ENCODE peak calls at places on chromosomes 11 and 22, in six cellular contexts. One of them, this sample, is unnamed.

GRCh38 chr11:43567396-43567975 is 113.1 kb upstream of the HSD17B12 start:
- DNase-seq in amygdala: no peak
- DNase-seq in T follicular helper cell: no peak
- DNase-seq in NCI-H1105 treated with DMSO at 0.1 percent for 48 hours: peak; percentile 70
- DNase-seq in NCI-H526: peak; percentile 35
- DNase-seq in SJSA1: no peak
- DNase-seq in this sample: no peak

GRCh38 chr11:8832571-8833260 is 78.3 kb upstream of the AKIP1 start:
- DNase-seq in NCI-H526: peak; percentile 55
- DNase-seq in NCI-H1105 treated with DMSO at 0.1 percent for 48 hours: no peak
- DNase-seq in T follicular helper cell: no peak
- DNase-seq in SJSA1: peak; percentile 70
- DNase-seq in amygdala: no peak
- DNase-seq in this sample: no peak

GRCh38 chr22:19891350-19892248 is 36.9 kb upstream of the GNB1L start:
- DNase-seq in NCI-H526: no peak
- DNase-seq in T follicular helper cell: peak; percentile 82
- DNase-seq in SJSA1: peak; percentile 75
- DNase-seq in NCI-H1105 treated with DMSO at 0.1 percent for 48 hours: peak; percentile 85
- DNase-seq in amygdala: no peak
- DNase-seq in this sample: peak; percentile 68

GRCh38 chr11:92087916-92088537 is 136.6 kb upstream of the FAT3 start:
- DNase-seq in T follicular helper cell: no peak
- DNase-seq in SJSA1: no peak
- DNase-seq in NCI-H526: no peak
- DNase-seq in amygdala: peak; percentile 6
- DNase-seq in NCI-H1105 treated with DMSO at 0.1 percent for 48 hours: no peak
- DNase-seq in this sample: no peak

GRCh38 chr11:131737357-131737756 is 366.9 kb downstream of the NTM start:
- DNase-seq in T follicular helper cell: no peak
- DNase-seq in NCI-H1105 treated with DMSO at 0.1 percent for 48 hours: no peak
- DNase-seq in NCI-H526: no peak
- DNase-seq in amygdala: no peak
- DNase-seq in SJSA1: no peak
- DNase-seq in this sample: no peak

GRCh38 chr22:45094826-45095225 is 68.9 kb upstream of the NUP50 start:
- DNase-seq in NCI-H1105 treated with DMSO at 0.1 percent for 48 hours: no peak
- DNase-seq in SJSA1: no peak
- DNase-seq in NCI-H526: no peak
- DNase-seq in T follicular helper cell: no peak
- DNase-seq in amygdala: no peak
- DNase-seq in this sample: no peak

GRCh38 chr11:68470304-68470811 is 9.8 kb downstream of the PPP6R3 start:
- DNase-seq in amygdala: peak; percentile 25
- DNase-seq in NCI-H1105 treated with DMSO at 0.1 percent for 48 hours: peak; percentile 45
- DNase-seq in T follicular helper cell: no peak
- DNase-seq in NCI-H526: no peak
- DNase-seq in SJSA1: peak; percentile 53
- DNase-seq in this sample: no peak

GRCh38 chr11:110090466-110091026 is 2.6 kb upstream of the ZC3H12C start:
- DNase-seq in T follicular helper cell: no peak
- DNase-seq in NCI-H1105 treated with DMSO at 0.1 percent for 48 hours: no peak
- DNase-seq in NCI-H526: no peak
- DNase-seq in amygdala: no peak
- DNase-seq in SJSA1: no peak
- DNase-seq in this sample: no peak

GRCh38 chr22:49925525-49926128 is 7.2 kb downstream of the CRELD2 start:
- DNase-seq in NCI-H1105 treated with DMSO at 0.1 percent for 48 hours: no peak
- DNase-seq in amygdala: no peak
- DNase-seq in NCI-H526: no peak
- DNase-seq in SJSA1: no peak
- DNase-seq in T follicular helper cell: peak; percentile 69
- DNase-seq in this sample: peak; percentile 77

GRCh38 chr11:32374261-32374711 is 61.1 kb downstream of the WT1 start:
- DNase-seq in NCI-H526: peak; percentile 64
- DNase-seq in amygdala: no peak
- DNase-seq in NCI-H1105 treated with DMSO at 0.1 percent for 48 hours: no peak
- DNase-seq in SJSA1: no peak
- DNase-seq in T follicular helper cell: no peak
- DNase-seq in this sample: peak; percentile 51

GRCh38 chr11:104343578-104343977 is 179.6 kb upstream of the PDGFD start:
- DNase-seq in T follicular helper cell: no peak
- DNase-seq in amygdala: no peak
- DNase-seq in NCI-H526: no peak
- DNase-seq in NCI-H1105 treated with DMSO at 0.1 percent for 48 hours: peak; percentile 29
- DNase-seq in SJSA1: no peak
- DNase-seq in this sample: peak; percentile 6

GRCh38 chr11:32145282-32145681 is 54.4 kb downstream of the RCN1 start:
- DNase-seq in NCI-H526: no peak
- DNase-seq in NCI-H1105 treated with DMSO at 0.1 percent for 48 hours: no peak
- DNase-seq in SJSA1: no peak
- DNase-seq in amygdala: no peak
- DNase-seq in T follicular helper cell: no peak
- DNase-seq in this sample: no peak

GRCh38 chr11:6737872-6738466 is 33.8 kb downstream of the OR2AG2 start:
- DNase-seq in amygdala: no peak
- DNase-seq in NCI-H1105 treated with DMSO at 0.1 percent for 48 hours: peak; percentile 34
- DNase-seq in NCI-H526: peak; percentile 52
- DNase-seq in SJSA1: no peak
- DNase-seq in T follicular helper cell: peak; percentile 51
- DNase-seq in this sample: peak; percentile 62

GRCh38 chr11:1368966-1369365 is 20.8 kb upstream of the BRSK2 start:
- DNase-seq in NCI-H1105 treated with DMSO at 0.1 percent for 48 hours: no peak
- DNase-seq in T follicular helper cell: no peak
- DNase-seq in amygdala: no peak
- DNase-seq in NCI-H526: no peak
- DNase-seq in SJSA1: no peak
- DNase-seq in this sample: no peak

GRCh38 chr11:35590412-35590811 is 27.8 kb upstream of the FJX1 start:
- DNase-seq in NCI-H526: no peak
- DNase-seq in SJSA1: no peak
- DNase-seq in T follicular helper cell: no peak
- DNase-seq in amygdala: no peak
- DNase-seq in NCI-H1105 treated with DMSO at 0.1 percent for 48 hours: no peak
- DNase-seq in this sample: no peak

GRCh38 chr11:69140635-69141034 is 15.1 kb upstream of the SMIM38 start:
- DNase-seq in NCI-H526: no peak
- DNase-seq in amygdala: no peak
- DNase-seq in T follicular helper cell: no peak
- DNase-seq in NCI-H1105 treated with DMSO at 0.1 percent for 48 hours: no peak
- DNase-seq in SJSA1: no peak
- DNase-seq in this sample: no peak

GRCh38 chr11:65589444-65590239 is 6.0 kb downstream of the KCNK7 start:
- DNase-seq in amygdala: no peak
- DNase-seq in NCI-H1105 treated with DMSO at 0.1 percent for 48 hours: no peak
- DNase-seq in SJSA1: no peak
- DNase-seq in NCI-H526: no peak
- DNase-seq in T follicular helper cell: no peak
- DNase-seq in this sample: no peak

GRCh38 chr11:45285931-45286632 is at the start of gene SYT13:
- DNase-seq in T follicular helper cell: no peak
- DNase-seq in SJSA1: peak; percentile 43
- DNase-seq in NCI-H1105 treated with DMSO at 0.1 percent for 48 hours: peak; percentile 71
- DNase-seq in NCI-H526: peak; percentile 51
- DNase-seq in amygdala: peak; percentile 62
- DNase-seq in this sample: no peak

GRCh38 chr11:14202263-14203173 is 156.5 kb downstream of the RRAS2 start:
- DNase-seq in NCI-H526: no peak
- DNase-seq in NCI-H1105 treated with DMSO at 0.1 percent for 48 hours: no peak
- DNase-seq in SJSA1: no peak
- DNase-seq in amygdala: no peak
- DNase-seq in T follicular helper cell: no peak
- DNase-seq in this sample: peak; percentile 21

GRCh38 chr11:60111793-60112192 is 23.3 kb downstream of the MS4A2 start:
- DNase-seq in SJSA1: no peak
- DNase-seq in amygdala: no peak
- DNase-seq in NCI-H1105 treated with DMSO at 0.1 percent for 48 hours: no peak
- DNase-seq in NCI-H526: no peak
- DNase-seq in T follicular helper cell: no peak
- DNase-seq in this sample: no peak